ENCODE peak calls at places on chromosomes 2 and 18, in four cellular contexts. O is AG10803, Z is left ventricle myocardium inferior, R is astrocyte of the spinal cord. L is an unnamed sample.

GRCh38 chr18:11336241-11336640 is 186.9 kb upstream of the PIEZO2 start:
- DNase-seq in R (no peak), Z (no peak), O (peak; percentile 33), L (no peak)

GRCh38 chr2:207694811-207695281 is 16.6 kb upstream of the CCNYL1 start:
- DNase-seq in Z (no peak), R (no peak), O (peak; percentile 33), L (no peak)

GRCh38 chr2:231611273-231612198 is 18.9 kb downstream of the TEX44 start:
- DNase-seq in R (no peak), O (peak; percentile 25), Z (no peak), L (no peak)

GRCh38 chr2:81835318-81836000 is 1530.9 kb upstream of the LRRTM1 start:
- DNase-seq in O (no peak), R (no peak), Z (no peak), L (no peak)

GRCh38 chr2:206164261-206164862 is 4.7 kb downstream of the EEF1B2 start:
- DNase-seq in R (peak; percentile 40), O (peak; percentile 38), Z (no peak), L (no peak)

GRCh38 chr2:150872919-150873772 is 385.7 kb upstream of the RND3 start:
- DNase-seq in R (no peak), O (peak; percentile 12), Z (no peak), L (no peak)

GRCh38 chr18:45785015-45785597 is 40.4 kb upstream of the SIGLEC15 start:
- DNase-seq in O (peak; percentile 46), Z (no peak), R (peak; percentile 50), L (no peak)

GRCh38 chr2:163553601-163554000 is 182.2 kb downstream of the FIGN start:
- DNase-seq in Z (no peak), R (peak; percentile 69), O (peak; percentile 39), L (no peak)

GRCh38 chr2:128573116-128573515 is 254.4 kb upstream of the HS6ST1 start:
- DNase-seq in Z (no peak), O (no peak), R (no peak), L (no peak)

GRCh38 chr2:120175000-120175581 is 48.1 kb downstream of the TMEM185B start:
- DNase-seq in R (peak; percentile 80), O (peak; percentile 65), Z (no peak), L (peak; percentile 18)

GRCh38 chr2:15679386-15679924 is 87.8 kb downstream of the DDX1 start:
- DNase-seq in R (no peak), O (no peak), Z (no peak), L (no peak)

GRCh38 chr2:69770193-69770702 is 28.3 kb downstream of the ANXA4 start:
- DNase-seq in Z (no peak), R (peak; percentile 85), O (peak; percentile 85), L (no peak)

GRCh38 chr18:33557706-33558105 is 20.3 kb upstream of the ASXL3 start:
- DNase-seq in O (no peak), Z (no peak), R (no peak), L (no peak)

GRCh38 chr2:128410035-128410757 is 91.5 kb upstream of the HS6ST1 start:
- DNase-seq in R (no peak), O (no peak), Z (no peak), L (no peak)

GRCh38 chr2:100320547-100321180 is 1.6 kb downstream of the LONRF2 start:
- DNase-seq in R (no peak), O (no peak), Z (no peak), L (no peak)

GRCh38 chr2:24881158-24881557 is 38.9 kb downstream of the ADCY3 start:
- DNase-seq in Z (no peak), O (peak; percentile 13), R (no peak), L (no peak)

GRCh38 chr2:192877159-192877558 is 682.4 kb upstream of the TMEFF2 start:
- DNase-seq in Z (no peak), R (no peak), O (no peak), L (no peak)

GRCh38 chr2:150438654-150439053 is 48.8 kb downstream of the RND3 start:
- DNase-seq in R (no peak), Z (no peak), O (no peak), L (no peak)

GRCh38 chr2:54394392-54394791 is 61.7 kb upstream of the SPTBN1 start:
- DNase-seq in O (no peak), R (no peak), Z (no peak), L (peak; percentile 16)

GRCh38 chr2:217857624-217858506 is 144.9 kb downstream of the TNS1 start:
- DNase-seq in R (no peak), O (no peak), Z (peak; percentile 71), L (no peak)

GRCh38 chr2:176149484-176150337 is 1.6 kb upstream of the HOXD4 start:
- DNase-seq in R (no peak), Z (no peak), O (no peak), L (no peak)

GRCh38 chr18:49835405-49835804 is 22.1 kb upstream of the ACAA2 start:
- DNase-seq in R (no peak), Z (no peak), O (no peak), L (no peak)

GRCh38 chr18:7666195-7666776 is 99.2 kb downstream of the PTPRM start:
- DNase-seq in Z (no peak), R (no peak), O (no peak), L (no peak)

GRCh38 chr2:169014780-169015179 is 16.3 kb downstream of the ABCB11 start:
- DNase-seq in R (no peak), Z (no peak), O (no peak), L (no peak)

GRCh38 chr2:5482929-5483331 is 209.3 kb upstream of the SOX11 start:
- DNase-seq in Z (no peak), R (peak; percentile 63), O (no peak), L (no peak)

GRCh38 chr2:237351046-237351445 is 62.9 kb downstream of the COL6A3 start:
- DNase-seq in R (no peak), O (no peak), Z (no peak), L (no peak)

GRCh38 chr2:200471324-200471848 is 38.5 kb downstream of the KCTD18 start:
- DNase-seq in Z (no peak), O (no peak), R (no peak), L (peak; percentile 60)

GRCh38 chr2:28163028-28163427 is 229.6 kb upstream of the FOSL2 start:
- DNase-seq in O (no peak), Z (no peak), R (no peak), L (no peak)
- H3K4me3 ChIP-seq in O (no peak overlapping the region), Z (no peak overlapping the region), R (no peak overlapping the region), L (no peak overlapping the region)

GRCh38 chr18:59055345-59056032 is 84.2 kb upstream of the SEC11C start:
- DNase-seq in Z (no peak), O (no peak), R (no peak), L (no peak)
- TF ChIP-seq CTCF in Z (peak; percentile 11), O (peak; percentile 4), R (peak; percentile 26), L (peak; percentile 12)

DNA sequence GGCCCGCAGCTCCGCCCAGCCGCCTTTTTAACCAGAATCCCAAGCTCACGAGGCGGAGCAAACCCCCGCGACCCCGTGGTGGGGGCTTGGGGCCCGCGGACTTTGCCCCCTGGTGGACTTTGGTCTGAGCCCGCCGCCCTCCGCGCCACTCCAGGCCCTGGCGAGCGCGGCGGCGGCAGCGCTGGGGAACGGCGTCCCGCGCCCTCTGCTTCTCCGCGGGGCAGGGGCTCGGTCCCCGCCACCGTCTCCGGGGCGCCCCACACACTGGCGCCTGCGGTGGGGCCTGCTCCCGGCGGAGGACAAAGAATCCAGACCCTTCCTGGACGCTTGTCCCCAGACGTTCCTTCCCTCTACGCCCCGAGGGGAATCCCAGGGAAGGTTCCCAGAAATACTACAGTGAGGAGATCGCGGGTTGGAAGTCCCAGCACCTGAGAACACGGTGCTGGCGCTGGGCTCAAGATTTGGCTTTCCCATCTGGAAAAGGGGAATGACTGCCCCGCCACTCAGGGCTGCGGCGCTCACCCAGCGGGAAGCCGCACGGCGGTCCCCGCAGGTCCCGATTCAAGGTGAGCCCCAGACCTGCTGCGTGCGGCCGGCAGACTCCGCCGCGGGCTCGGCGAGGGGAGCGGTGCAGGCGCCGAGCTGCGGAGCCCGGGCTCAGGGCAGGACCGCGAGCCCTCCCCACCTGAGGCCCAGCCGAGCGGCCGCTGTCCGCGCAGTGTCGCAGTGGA is at the start of gene HAAO:
- DNase-seq in Z (peak; percentile 68), O (no peak), R (no peak), L (no peak)
- H3K4me3 ChIP-seq in Z (peak within 1 kb of the TSS; percentile 74), O (peak within 1 kb of the TSS; percentile 36), R (peak within 1 kb of the TSS; percentile 35), L (peak within 1 kb of the TSS; percentile 70)

GRCh38 chr2:74982581-74982980 is 24.1 kb downstream of the POLE4 start:
- DNase-seq in O (no peak), R (no peak), Z (no peak), L (no peak)
- TF ChIP-seq CTCF in O (no peak), R (no peak), Z (no peak), L (peak; percentile 28)

L was measured in GM12864.